ENCODE peak calls at places on chromosomes 11 and 22, in six cellular contexts. One of them, this sample, is unnamed.

GRCh38 chr11:83816572-83817187 is 530.5 kb upstream of the CCDC90B start:
- DNase-seq in IMR-90: peak; percentile 42
- DNase-seq in kidney: no peak
- DNase-seq in fibroblast of lung: peak; percentile 55
- DNase-seq in mesendoderm: no peak
- DNase-seq in neural progenitor cell: peak; percentile 35
- DNase-seq in this sample: peak; percentile 70

GRCh38 chr22:32880061-32880460 is 78.6 kb downstream of the TIMP3 start:
- DNase-seq in kidney: no peak
- DNase-seq in neural progenitor cell: no peak
- DNase-seq in mesendoderm: no peak
- DNase-seq in IMR-90: peak; percentile 63
- DNase-seq in fibroblast of lung: peak; percentile 64
- DNase-seq in this sample: peak; percentile 39

GRCh38 chr11:43359432-43359818 is 705 bp downstream of the TTC17 start:
- DNase-seq in kidney: no peak
- DNase-seq in IMR-90: peak; percentile 28
- DNase-seq in fibroblast of lung: peak; percentile 41
- DNase-seq in neural progenitor cell: no peak
- DNase-seq in mesendoderm: peak; percentile 61
- DNase-seq in this sample: peak; percentile 62

GRCh38 chr22:38925571-38926041 is 31.8 kb upstream of the APOBEC3A start:
- DNase-seq in neural progenitor cell: no peak
- DNase-seq in kidney: no peak
- DNase-seq in IMR-90: peak; percentile 30
- DNase-seq in mesendoderm: no peak
- DNase-seq in fibroblast of lung: peak; percentile 3
- DNase-seq in this sample: no peak

GRCh38 chr11:118005224-118006152 is 19.3 kb downstream of the IL10RA start:
- DNase-seq in mesendoderm: peak; percentile 22
- DNase-seq in kidney: no peak
- DNase-seq in fibroblast of lung: no peak
- DNase-seq in neural progenitor cell: no peak
- DNase-seq in IMR-90: no peak
- DNase-seq in this sample: no peak

GRCh38 chr11:69605737-69606526 is 35.0 kb upstream of the CCND1 start:
- DNase-seq in kidney: no peak
- DNase-seq in mesendoderm: no peak
- DNase-seq in IMR-90: no peak
- DNase-seq in fibroblast of lung: no peak
- DNase-seq in neural progenitor cell: no peak
- DNase-seq in this sample: no peak

GRCh38 chr22:42156121-42156520 is 25.5 kb upstream of the CYP2D6 start:
- DNase-seq in fibroblast of lung: no peak
- DNase-seq in neural progenitor cell: no peak
- DNase-seq in kidney: no peak
- DNase-seq in IMR-90: no peak
- DNase-seq in mesendoderm: no peak
- DNase-seq in this sample: no peak

GRCh38 chr11:23123766-23124165 is 263.5 kb upstream of the CCDC179 start:
- DNase-seq in mesendoderm: no peak
- DNase-seq in fibroblast of lung: peak; percentile 36
- DNase-seq in kidney: no peak
- DNase-seq in IMR-90: peak; percentile 51
- DNase-seq in neural progenitor cell: no peak
- DNase-seq in this sample: no peak

GRCh38 chr11:128474036-128474874 is 113.1 kb downstream of the ETS1 start:
- DNase-seq in IMR-90: no peak
- DNase-seq in kidney: no peak
- DNase-seq in mesendoderm: no peak
- DNase-seq in neural progenitor cell: peak; percentile 54
- DNase-seq in fibroblast of lung: no peak
- DNase-seq in this sample: no peak

GRCh38 chr22:22913989-22914388 is 26.4 kb downstream of the IGLL5 start:
- DNase-seq in fibroblast of lung: no peak
- DNase-seq in kidney: peak; percentile 45
- DNase-seq in neural progenitor cell: no peak
- DNase-seq in IMR-90: no peak
- DNase-seq in mesendoderm: no peak
- DNase-seq in this sample: no peak
- H3K9ac ChIP-seq in fibroblast of lung: no peak overlapping the region
- H3K9ac ChIP-seq in kidney: no peak overlapping the region
- H3K9ac ChIP-seq in neural progenitor cell: no peak overlapping the region
- H3K9ac ChIP-seq in IMR-90: no peak overlapping the region
- H3K9ac ChIP-seq in mesendoderm: no peak overlapping the region
- H3K9ac ChIP-seq in this sample: no peak overlapping the region

GRCh38 chr11:17333799-17334586 is 17.6 kb upstream of the NCR3LG1 start:
- DNase-seq in neural progenitor cell: no peak
- DNase-seq in IMR-90: no peak
- DNase-seq in kidney: no peak
- DNase-seq in mesendoderm: no peak
- DNase-seq in fibroblast of lung: no peak
- DNase-seq in this sample: no peak

GRCh38 chr11:17331669-17332068 is 19.9 kb upstream of the NCR3LG1 start:
- DNase-seq in IMR-90: no peak
- DNase-seq in fibroblast of lung: no peak
- DNase-seq in mesendoderm: no peak
- DNase-seq in neural progenitor cell: no peak
- DNase-seq in kidney: no peak
- DNase-seq in this sample: no peak

DNA sequence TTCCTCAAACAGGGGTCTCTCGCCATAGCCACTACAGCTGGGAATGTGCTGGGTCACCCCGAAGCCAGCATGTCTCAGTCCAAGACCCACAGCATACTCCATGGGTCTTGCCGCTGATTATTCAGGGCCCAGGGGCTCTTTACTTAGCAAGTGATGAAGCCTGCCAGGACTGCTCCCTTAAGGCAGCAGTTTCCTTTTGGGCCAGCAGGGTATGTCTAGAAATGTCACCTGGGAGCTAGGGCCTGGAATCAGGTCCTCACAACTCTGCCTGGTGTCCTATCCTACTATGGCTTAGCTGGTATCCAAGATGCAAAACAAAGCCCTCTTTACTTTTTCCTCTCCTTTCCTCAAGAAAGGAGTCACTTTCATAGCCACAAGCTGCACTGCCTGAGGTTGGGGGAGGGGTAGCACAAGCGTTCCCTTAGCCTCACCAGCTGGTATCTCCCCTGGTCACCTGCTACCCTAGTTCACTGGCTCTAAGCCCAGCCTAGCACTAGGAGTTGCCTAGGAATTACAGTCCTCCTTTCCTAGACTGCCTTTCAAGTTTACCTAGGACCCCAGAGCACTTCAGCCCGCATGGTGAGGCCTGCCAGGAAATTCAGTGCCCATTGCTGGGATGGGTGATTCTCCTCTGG is 22.6 kb upstream of the NCR3LG1 start:
- DNase-seq in neural progenitor cell: peak; percentile 16
- DNase-seq in fibroblast of lung: no peak
- DNase-seq in kidney: no peak
- DNase-seq in mesendoderm: peak; percentile 24
- DNase-seq in IMR-90: no peak
- DNase-seq in this sample: no peak
- H3K36me3 ChIP-seq in neural progenitor cell: no peaks in the 10 kb centered on the region
- H3K36me3 ChIP-seq in fibroblast of lung: peaks cover 2% of the 10 kb centered on the region
- H3K36me3 ChIP-seq in kidney: no peaks in the 10 kb centered on the region
- H3K36me3 ChIP-seq in mesendoderm: no peaks in the 10 kb centered on the region
- H3K36me3 ChIP-seq in IMR-90: peaks cover 5% of the 10 kb centered on the region
- H3K36me3 ChIP-seq in this sample: peaks cover 19% of the 10 kb centered on the region

DNA sequence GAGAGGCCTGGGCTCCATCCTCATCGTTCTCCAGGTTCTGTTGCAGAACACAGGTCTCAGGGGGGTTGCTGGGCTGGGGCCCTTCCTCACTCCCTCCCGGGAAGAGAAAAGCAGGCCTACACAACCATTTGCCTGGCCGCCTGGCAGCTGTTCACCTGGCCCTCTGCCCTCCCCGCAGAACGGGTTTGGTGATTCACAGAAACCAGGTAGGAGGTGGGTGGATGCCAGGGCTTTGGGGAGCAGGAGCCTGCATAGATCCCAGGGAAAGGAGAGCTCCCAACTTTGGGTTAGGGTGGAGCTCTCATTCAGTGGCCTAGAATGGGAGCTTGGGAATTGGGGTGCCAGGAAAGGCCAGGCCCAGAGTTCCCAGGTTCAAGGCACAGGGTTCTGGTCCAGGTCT is 995 bp downstream of the TMEM134 start:
- DNase-seq in kidney: peak; percentile 88
- DNase-seq in fibroblast of lung: no peak
- DNase-seq in neural progenitor cell: no peak
- DNase-seq in IMR-90: no peak
- DNase-seq in mesendoderm: no peak
- DNase-seq in this sample: peak; percentile 14
- H3K4me1 ChIP-seq in kidney: peaks cover 23% of the 10 kb centered on the region
- H3K4me1 ChIP-seq in fibroblast of lung: peaks cover 6% of the 10 kb centered on the region
- H3K4me1 ChIP-seq in neural progenitor cell: peaks cover 6% of the 10 kb centered on the region
- H3K4me1 ChIP-seq in IMR-90: peaks cover 9% of the 10 kb centered on the region
- H3K4me1 ChIP-seq in mesendoderm: peaks cover 3% of the 10 kb centered on the region
- H3K4me1 ChIP-seq in this sample: peaks cover 10% of the 10 kb centered on the region

GRCh38 chr11:17313349-17314231 is 37.1 kb downstream of the NUCB2 start:
- DNase-seq in kidney: no peak
- DNase-seq in fibroblast of lung: peak; percentile 1
- DNase-seq in IMR-90: no peak
- DNase-seq in neural progenitor cell: no peak
- DNase-seq in mesendoderm: no peak
- DNase-seq in this sample: peak; percentile 1

GRCh38 chr11:17314232-17314547 is 37.4 kb upstream of the NCR3LG1 start:
- DNase-seq in neural progenitor cell: no peak
- DNase-seq in kidney: no peak
- DNase-seq in IMR-90: peak; percentile 94
- DNase-seq in fibroblast of lung: peak; percentile 96
- DNase-seq in mesendoderm: no peak
- DNase-seq in this sample: peak; percentile 89

DNA sequence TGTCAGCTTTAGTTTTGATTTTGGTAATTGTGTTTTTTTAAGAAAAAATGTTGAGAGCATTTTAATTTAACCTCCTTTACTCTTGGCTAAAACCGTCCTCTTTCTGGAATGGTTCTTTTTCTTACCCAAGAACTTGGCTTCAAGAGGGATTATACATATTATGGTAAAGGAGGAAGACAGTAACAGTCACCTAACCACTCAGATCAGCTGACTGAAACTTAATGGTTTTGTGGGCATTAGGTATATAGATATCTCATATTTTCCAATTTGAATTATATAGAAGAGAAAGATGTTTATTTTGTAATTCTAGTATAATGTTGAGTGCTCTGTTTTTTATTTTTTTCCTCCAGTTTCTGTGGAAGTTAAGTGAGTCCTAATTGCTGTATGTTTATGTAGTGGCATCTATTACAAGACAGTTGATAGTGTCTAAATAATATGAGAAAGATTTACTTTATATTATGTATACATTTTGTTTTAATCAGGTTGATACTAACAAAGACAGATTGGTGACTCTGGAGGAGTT is 36.6 kb upstream of the NCR3LG1 start:
- DNase-seq in neural progenitor cell: no peak
- DNase-seq in mesendoderm: no peak
- DNase-seq in IMR-90: no peak
- DNase-seq in fibroblast of lung: no peak
- DNase-seq in kidney: no peak
- DNase-seq in this sample: peak; percentile 16
- H3K9ac ChIP-seq in neural progenitor cell: no peak overlapping the region
- H3K9ac ChIP-seq in mesendoderm: no peak overlapping the region
- H3K9ac ChIP-seq in IMR-90: no peak overlapping the region
- H3K9ac ChIP-seq in fibroblast of lung: no peak overlapping the region
- H3K9ac ChIP-seq in kidney: no peak overlapping the region
- H3K9ac ChIP-seq in this sample: no peak overlapping the region

DNA sequence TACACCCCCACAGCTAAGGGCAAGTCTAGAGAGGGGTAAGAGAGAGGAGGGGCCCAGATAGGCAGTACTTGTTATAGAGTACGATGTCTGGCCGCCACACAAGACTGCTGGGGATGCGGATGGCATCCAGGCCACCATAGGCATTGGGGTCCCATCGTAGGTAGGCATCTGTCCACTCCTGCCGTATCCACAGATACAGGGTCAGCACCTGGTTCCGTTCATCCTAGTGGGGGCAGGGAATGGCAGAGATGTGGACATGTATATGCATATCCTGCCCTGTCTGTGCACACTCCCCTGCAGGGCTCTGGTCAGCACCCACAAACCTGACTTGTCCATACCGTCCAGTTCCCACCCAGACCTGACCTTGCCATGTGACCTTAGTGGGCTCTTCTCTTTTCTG is 2.1 kb downstream of the CHRNA10 start:
- DNase-seq in fibroblast of lung: no peak
- DNase-seq in mesendoderm: no peak
- DNase-seq in neural progenitor cell: no peak
- DNase-seq in IMR-90: no peak
- DNase-seq in kidney: no peak
- DNase-seq in this sample: no peak
- H3K36me3 ChIP-seq in fibroblast of lung: peaks cover 17% of the 10 kb centered on the region
- H3K36me3 ChIP-seq in mesendoderm: peaks cover 14% of the 10 kb centered on the region
- H3K36me3 ChIP-seq in neural progenitor cell: peaks cover 3% of the 10 kb centered on the region
- H3K36me3 ChIP-seq in IMR-90: peaks cover 56% of the 10 kb centered on the region
- H3K36me3 ChIP-seq in kidney: peaks cover 8% of the 10 kb centered on the region
- H3K36me3 ChIP-seq in this sample: peaks cover 81% of the 10 kb centered on the region

GRCh38 chr11:6602096-6602940 is 1.1 kb downstream of the RRP8 start:
- DNase-seq in kidney: no peak
- DNase-seq in mesendoderm: no peak
- DNase-seq in fibroblast of lung: no peak
- DNase-seq in IMR-90: no peak
- DNase-seq in neural progenitor cell: peak; percentile 16
- DNase-seq in this sample: peak; percentile 19

GRCh38 chr11:6598555-6598954 is 4.9 kb downstream of the RRP8 start:
- DNase-seq in IMR-90: no peak
- DNase-seq in kidney: no peak
- DNase-seq in fibroblast of lung: no peak
- DNase-seq in mesendoderm: no peak
- DNase-seq in neural progenitor cell: no peak
- DNase-seq in this sample: no peak

GRCh38 chr11:6599884-6600390 is 3.5 kb downstream of the RRP8 start:
- DNase-seq in mesendoderm: no peak
- DNase-seq in kidney: peak; percentile 48
- DNase-seq in fibroblast of lung: no peak
- DNase-seq in neural progenitor cell: no peak
- DNase-seq in IMR-90: no peak
- DNase-seq in this sample: no peak

GRCh38 chr11:6601041-6601461 is 2.4 kb downstream of the RRP8 start:
- DNase-seq in mesendoderm: no peak
- DNase-seq in kidney: peak; percentile 54
- DNase-seq in neural progenitor cell: no peak
- DNase-seq in fibroblast of lung: no peak
- DNase-seq in IMR-90: no peak
- DNase-seq in this sample: no peak

DNA sequence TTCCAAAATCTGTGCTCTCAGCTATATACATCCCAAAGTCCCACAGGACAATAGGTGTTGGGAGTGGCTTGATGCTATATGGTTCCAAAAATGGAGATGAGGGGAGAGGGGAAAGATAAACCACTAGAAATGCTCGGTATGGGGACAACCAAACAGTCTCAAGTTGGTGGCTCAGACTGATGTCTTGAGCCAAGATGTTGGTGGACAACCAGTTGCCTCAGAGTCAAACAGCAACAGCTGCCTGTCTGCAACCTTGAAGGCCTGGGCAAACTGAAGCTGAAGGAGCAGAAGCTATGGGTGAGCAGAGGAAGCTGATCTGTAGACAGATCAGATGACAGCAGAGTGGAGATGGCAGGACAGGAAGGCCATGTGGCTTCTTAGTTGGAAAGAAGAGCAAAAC is 4.0 kb downstream of the RRP8 start:
- DNase-seq in kidney: no peak
- DNase-seq in fibroblast of lung: no peak
- DNase-seq in mesendoderm: no peak
- DNase-seq in neural progenitor cell: no peak
- DNase-seq in IMR-90: no peak
- DNase-seq in this sample: no peak
- H3K4me1 ChIP-seq in kidney: peaks cover 12% of the 10 kb centered on the region
- H3K4me1 ChIP-seq in fibroblast of lung: peaks cover 4% of the 10 kb centered on the region
- H3K4me1 ChIP-seq in mesendoderm: no peaks in the 10 kb centered on the region
- H3K4me1 ChIP-seq in neural progenitor cell: peaks cover 14% of the 10 kb centered on the region
- H3K4me1 ChIP-seq in IMR-90: peaks cover 5% of the 10 kb centered on the region
- H3K4me1 ChIP-seq in this sample: peaks cover 22% of the 10 kb centered on the region